ENCODE peak calls at places on chromosome 17, in seven cellular contexts. U is lower lobe of right lung, D is uterus, I is PC-9, P is stomach, H is fibroblast of mammary gland, N is cardiac muscle cell. K is an unnamed sample.

GRCh38 chr17:614637-615546 is 99.7 kb downstream of the VPS53 start:
- DNase-seq in U (no peak), H (peak), P (no peak), N (no peak), I (peak), D (no peak), K (peak)

GRCh38 chr17:10668771-10669170 is 11.7 kb upstream of the MYH3 start:
- DNase-seq in D (no peak), N (peak), H (no peak), U (no peak), P (no peak), I (peak), K (peak)

GRCh38 chr17:16036261-16036660 is 36.6 kb downstream of the TTC19 start:
- DNase-seq in H (no peak), D (no peak), U (no peak), I (no peak), P (no peak), N (no peak), K (no peak)

GRCh38 chr17:2396568-2397246 is 4.2 kb downstream of the MNT start:
- DNase-seq in H (peak), P (peak), I (peak), U (peak), D (peak), N (peak), K (peak)

GRCh38 chr17:6910987-6911603 is 79.6 kb upstream of the TEKT1 start:
- DNase-seq in H (peak), P (no peak), D (no peak), U (no peak), I (no peak), N (peak), K (peak)

GRCh38 chr17:40313660-40314556 is 4.9 kb downstream of the RARA start:
- DNase-seq in H (peak), P (no peak), U (no peak), I (no peak), D (peak), N (no peak), K (peak)

GRCh38 chr17:33936764-33937163 is 318.3 kb upstream of the CCL2 start:
- DNase-seq in N (no peak), U (no peak), I (no peak), P (no peak), H (no peak), D (no peak), K (no peak)

GRCh38 chr17:2710804-2711607 is 558 bp downstream of the CLUH start:
- DNase-seq in I (no peak), N (no peak), H (no peak), U (peak), D (no peak), P (no peak), K (no peak)

GRCh38 chr17:15298176-15298575 is 33.0 kb upstream of the PMP22 start:
- DNase-seq in I (no peak), P (no peak), H (peak), U (no peak), N (peak), D (no peak), K (peak)

DNA sequence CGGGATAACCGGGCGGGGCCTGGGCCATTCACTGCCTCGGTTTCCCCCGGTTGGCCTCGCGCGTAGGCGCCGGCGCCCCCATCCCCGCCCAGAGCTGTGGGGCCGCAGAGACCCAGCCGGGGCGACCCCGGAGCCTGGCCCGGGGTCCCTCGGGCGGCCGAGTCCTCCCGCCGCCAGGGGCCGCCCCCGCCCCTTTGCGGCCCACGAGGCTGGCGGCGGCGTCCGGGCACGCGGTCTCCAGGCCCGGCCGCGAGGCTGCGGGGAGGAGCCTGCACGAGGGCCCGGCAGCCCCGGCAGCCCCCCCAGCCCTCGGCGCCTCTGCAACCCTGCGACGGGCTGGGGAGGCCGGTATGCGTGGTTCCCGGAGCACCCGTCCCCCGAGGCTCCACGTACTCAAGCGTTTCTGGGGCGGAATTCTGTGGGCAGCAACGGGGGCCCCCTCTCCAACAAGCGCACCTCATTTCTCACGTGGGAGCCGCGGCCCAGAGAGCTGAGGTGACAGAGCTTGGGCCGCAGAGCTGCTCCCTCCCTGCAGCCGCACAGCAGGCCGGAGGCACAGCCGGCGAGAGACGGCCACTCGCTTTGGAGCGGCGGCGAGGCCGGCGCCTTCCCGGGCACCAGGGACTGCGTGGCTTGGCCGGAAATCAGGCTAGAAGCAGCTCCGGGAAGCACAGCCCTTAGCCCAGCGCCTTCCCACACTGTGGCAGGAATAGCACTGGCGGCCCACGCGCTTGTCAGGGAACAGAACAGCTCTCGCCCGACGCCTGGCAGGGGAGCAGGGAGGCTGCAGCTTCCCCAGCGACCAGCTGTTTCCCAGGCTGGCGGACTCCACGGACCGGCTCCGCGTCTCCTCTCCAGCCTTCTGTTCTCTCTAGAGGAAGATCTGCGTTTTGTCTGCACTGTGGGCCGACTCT is 860 bp upstream of the LIMD2 start:
- DNase-seq in I (no peak), N (peak), P (peak), U (peak), H (peak), D (peak), K (no peak)
- TF ChIP-seq CTCF in I (no peak), N (peak), P (no peak), U (no peak), H (no peak), D (no peak), K (no peak)

DNA sequence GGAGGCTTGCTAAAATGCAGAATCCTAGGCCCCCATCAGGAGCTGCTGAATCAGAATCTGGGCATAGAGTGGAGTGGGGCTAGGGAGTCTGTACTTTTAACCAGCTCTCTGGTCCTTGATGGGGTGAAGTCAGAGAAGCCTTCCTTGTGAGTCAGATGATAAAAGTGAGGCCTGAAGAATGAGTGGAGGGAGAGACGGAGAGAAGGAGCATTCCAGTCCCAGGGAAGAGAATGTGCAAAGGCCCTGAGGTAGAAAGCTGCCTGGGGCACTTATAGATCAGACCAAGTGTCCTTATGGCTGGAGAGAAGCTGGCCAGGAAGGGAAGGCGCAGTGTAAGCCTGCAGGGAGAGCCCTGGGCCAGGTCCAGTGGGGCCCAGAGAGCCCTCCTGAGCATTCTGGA is 235.1 kb upstream of the NLRP1 start:
- DNase-seq in D (no peak), P (no peak), N (no peak), I (no peak), H (no peak), U (no peak), K (no peak)
- TF ChIP-seq CTCF in D (no peak), P (no peak), N (no peak), I (no peak), H (no peak), U (no peak), K (no peak)

DNA sequence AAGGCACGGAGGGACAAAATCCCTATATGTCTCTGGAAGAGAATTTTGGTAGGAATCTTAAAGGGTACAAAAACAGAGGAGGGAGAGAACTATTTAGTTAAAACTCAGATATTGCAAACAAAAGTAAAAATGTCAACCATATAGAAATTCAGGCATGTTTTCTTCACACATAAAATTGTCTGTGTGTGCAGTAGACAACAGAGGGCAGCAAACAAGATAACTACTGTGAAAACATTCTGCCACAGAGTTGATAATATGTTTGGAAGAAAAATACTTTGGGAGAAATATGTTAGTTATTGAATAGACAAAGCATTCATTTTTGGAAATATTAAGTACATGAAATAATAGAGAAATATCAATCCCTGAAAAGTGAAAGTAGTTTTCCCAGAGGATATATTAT is 56.2 kb downstream of the SNX11 start:
- DNase-seq in P (no peak), N (no peak), H (no peak), I (no peak), U (no peak), D (no peak), K (no peak)
- TF ChIP-seq CTCF in P (no peak), N (peak), H (no peak), I (no peak), U (no peak), D (no peak), K (no peak)

GRCh38 chr17:56891751-56892150 is 22.1 kb downstream of the TRIM25 start:
- DNase-seq in D (no peak), I (no peak), N (peak), U (peak), P (peak), H (no peak), K (no peak)
- TF ChIP-seq CTCF in D (peak), I (peak), N (peak), U (peak), P (peak), H (peak), K (peak)

GRCh38 chr17:82332669-82333278 is 792 bp downstream of the SECTM1 start:
- DNase-seq in I (peak), N (peak), U (peak), P (peak), H (peak), D (peak), K (peak)

GRCh38 chr17:82334622-82335394 is 1.2 kb upstream of the SECTM1 start:
- DNase-seq in U (no peak), H (no peak), N (peak), I (no peak), D (no peak), P (no peak), K (peak)

GRCh38 chr17:82331345-82331939 is 2.1 kb downstream of the SECTM1 start:
- DNase-seq in D (no peak), H (no peak), I (no peak), N (no peak), U (no peak), P (no peak), K (no peak)

GRCh38 chr17:82334204-82334621 is 647 bp upstream of the SECTM1 start:
- DNase-seq in H (no peak), U (peak), D (no peak), P (no peak), N (no peak), I (no peak), K (no peak)

DNA sequence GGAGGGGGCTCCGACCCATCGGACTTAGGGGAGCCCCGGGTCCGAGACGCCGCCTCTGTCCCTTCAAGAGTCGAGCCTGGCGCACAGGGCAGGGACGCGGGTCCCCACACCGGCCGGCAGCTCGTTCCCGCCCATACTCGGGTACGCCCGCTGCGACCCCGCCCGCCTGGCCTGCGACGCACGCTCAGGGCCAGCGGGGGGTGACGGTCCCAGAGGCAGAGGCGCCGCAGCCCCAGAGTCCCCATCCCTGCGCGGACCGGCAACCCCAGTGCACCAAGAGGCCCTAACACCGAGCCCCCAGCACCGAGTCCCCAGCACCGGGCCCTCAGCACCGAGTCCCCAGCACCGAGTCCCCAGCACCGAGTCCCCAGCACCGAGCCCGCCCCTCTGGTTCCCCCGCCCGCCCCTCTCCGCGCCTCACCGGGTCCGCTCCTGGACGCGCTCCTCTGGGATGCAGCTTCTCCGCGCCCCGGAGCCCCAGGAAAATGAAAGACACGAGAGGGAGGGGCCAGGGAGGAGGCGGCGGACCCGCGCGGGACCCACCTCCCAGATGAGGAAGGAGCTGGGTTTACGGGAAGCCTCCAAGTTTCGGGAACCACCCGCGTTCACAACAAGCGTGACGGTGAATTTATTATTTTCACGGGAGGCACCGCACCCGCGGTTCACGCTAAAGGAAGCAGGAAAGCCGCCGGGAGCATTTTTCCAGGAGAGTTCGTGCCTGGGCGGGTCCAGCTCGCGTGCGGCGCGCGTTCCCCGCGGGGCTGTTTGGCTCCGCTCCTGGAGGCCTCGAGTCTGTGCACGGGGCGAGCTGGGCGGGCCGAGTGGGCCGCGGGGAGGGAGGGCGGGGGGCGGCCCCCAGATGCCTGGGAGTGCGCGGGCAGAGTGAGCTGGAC is at the start of gene SECTM1:
- DNase-seq in N (peak), D (peak), U (peak), H (peak), I (peak), P (peak), K (no peak)
- TF ChIP-seq CTCF in N (no peak), D (no peak), U (no peak), H (no peak), I (no peak), P (no peak), K (no peak)

GRCh38 chr17:75182569-75183436 is at the start of gene SUMO2:
- DNase-seq in U (peak), H (peak), I (peak), N (peak), D (peak), P (peak), K (peak)
- TF ChIP-seq CTCF in U (peak), H (no peak), I (no peak), N (peak), D (peak), P (no peak), K (peak)

GRCh38 chr17:66676421-66676820 is 158.5 kb upstream of the CACNG5 start:
- DNase-seq in I (peak), P (peak), D (no peak), N (no peak), U (peak), H (peak), K (peak)

GRCh38 chr17:66678061-66678460 is 156.9 kb upstream of the CACNG5 start:
- DNase-seq in N (no peak), P (no peak), D (no peak), I (no peak), U (no peak), H (no peak), K (no peak)

GRCh38 chr17:66675273-66675990 is 159.5 kb upstream of the CACNG5 start:
- DNase-seq in P (no peak), H (no peak), I (no peak), U (no peak), D (no peak), N (no peak), K (peak)

GRCh38 chr17:66677201-66677981 is 157.5 kb upstream of the CACNG5 start:
- DNase-seq in U (no peak), I (no peak), H (peak), N (peak), D (no peak), P (no peak), K (peak)

DNA sequence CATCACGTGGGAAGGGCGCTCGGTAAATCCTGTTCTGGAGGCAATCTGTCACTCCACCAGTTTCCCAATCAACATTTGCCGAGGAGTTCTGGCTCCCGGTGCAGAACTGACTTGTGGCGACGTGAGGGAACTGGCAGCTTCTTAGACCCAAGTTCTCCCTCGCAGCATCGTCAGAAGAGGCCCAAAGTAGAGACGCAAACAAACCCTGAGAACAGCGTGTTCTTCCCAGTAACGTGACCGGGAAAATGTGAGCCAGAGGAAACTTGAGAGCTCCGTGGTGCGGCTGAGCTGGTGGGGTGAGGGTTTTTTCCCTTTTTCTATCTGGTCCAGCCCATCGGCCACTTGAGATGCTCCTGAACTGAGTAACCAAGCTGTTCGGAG is 158.9 kb upstream of the CACNG5 start:
- DNase-seq in I (no peak), D (peak), P (peak), N (no peak), U (peak), H (peak), K (no peak)
- TF ChIP-seq CTCF in I (no peak), D (no peak), P (no peak), N (no peak), U (no peak), H (no peak), K (no peak)

GRCh38 chr17:78787444-78787843 is 5.4 kb upstream of the CYTH1 start:
- DNase-seq in P (no peak), D (no peak), U (no peak), N (no peak), I (no peak), H (no peak), K (peak)
- TF ChIP-seq CTCF in P (no peak), D (no peak), U (no peak), N (no peak), I (no peak), H (no peak), K (no peak)

GRCh38 chr17:67862614-67863217 is 37.4 kb downstream of the BPTF start:
- DNase-seq in U (no peak), P (no peak), D (no peak), H (no peak), I (no peak), N (no peak), K (no peak)
- TF ChIP-seq CTCF in U (no peak), P (no peak), D (no peak), H (peak), I (no peak), N (peak), K (no peak)

GRCh38 chr17:73211745-73212144 is 18.9 kb downstream of the COG1 start:
- DNase-seq in D (no peak), N (peak), P (no peak), U (no peak), H (no peak), I (no peak), K (no peak)

GRCh38 chr17:73214008-73214407 is 21.2 kb downstream of the COG1 start:
- DNase-seq in H (no peak), D (no peak), P (no peak), N (no peak), U (no peak), I (no peak), K (no peak)

GRCh38 chr17:73208139-73208827 is 15.4 kb downstream of the COG1 start:
- DNase-seq in U (no peak), D (no peak), H (no peak), I (no peak), N (no peak), P (no peak), K (no peak)

GRCh38 chr17:73209436-73209835 is 16.6 kb downstream of the COG1 start:
- DNase-seq in I (no peak), U (no peak), D (no peak), N (no peak), H (no peak), P (no peak), K (no peak)

DNA sequence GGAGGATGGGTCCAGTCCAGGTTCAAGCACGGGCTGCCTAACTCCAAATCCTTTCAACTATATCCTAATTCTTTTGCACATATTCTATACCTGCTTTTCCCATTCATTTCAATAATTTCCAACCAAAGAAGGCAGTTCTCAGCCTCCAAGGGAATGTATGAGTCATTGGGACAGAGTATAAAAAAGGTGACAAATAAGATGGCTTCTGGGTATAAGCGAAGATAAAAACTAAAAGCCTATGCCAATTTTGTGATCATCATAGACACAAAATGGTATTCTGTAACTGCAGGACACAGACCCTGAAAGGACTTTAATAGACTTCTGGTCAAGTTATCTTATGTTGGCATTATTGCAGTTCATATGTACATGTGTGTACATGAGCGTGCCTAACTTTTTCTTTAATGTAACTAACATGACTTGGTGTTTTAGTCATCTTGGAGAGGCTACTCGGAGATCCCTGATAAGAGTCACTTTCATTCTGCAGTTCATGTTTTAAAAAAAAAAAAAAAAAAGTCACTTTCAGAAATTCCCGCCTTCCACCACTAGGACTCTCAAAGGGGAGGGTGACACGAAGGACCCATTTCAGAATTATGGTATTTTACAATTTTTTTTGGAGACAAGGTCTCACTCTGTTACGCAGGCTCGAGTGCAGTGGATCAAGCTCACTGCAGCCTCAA is 17.3 kb downstream of the COG1 start:
- DNase-seq in N (no peak), P (no peak), U (no peak), H (no peak), D (no peak), I (no peak), K (no peak)
- TF ChIP-seq CTCF in N (peak), P (no peak), U (peak), H (peak), D (no peak), I (peak), K (peak)